ENCODE peak calls at places on chromosomes 6 and 20, in eight cellular contexts. S, E, C, A, K, G, B and P are unnamed samples.
A peak's percentile ranks its signal among the peaks of the same experiment; 100 is the strongest.

GRCh38 chr6:117444600-117444999 is 18.9 kb upstream of the ROS1 start:
- DNase-seq in S (no peak), E (no peak), C (peak; percentile 83), A (no peak), K (no peak), G (no peak), B (no peak), P (no peak)

GRCh38 chr6:107784669-107785068 is 39.4 kb downstream of the SCML4 start:
- DNase-seq in S (no peak), E (no peak), C (peak; percentile 32), A (no peak), K (no peak), G (no peak), B (no peak), P (no peak)

GRCh38 chr6:79949235-79949634 is 1.9 kb upstream of the ELOVL4 start:
- DNase-seq in S (peak; percentile 89), E (peak; percentile 76), C (peak; percentile 75), A (peak; percentile 62), K (peak; percentile 20), G (peak; percentile 91), B (peak; percentile 51), P (no peak)

GRCh38 chr6:139133272-139133671 is 1.6 kb upstream of the HECA start:
- DNase-seq in S (no peak), E (no peak), C (no peak), A (no peak), K (no peak), G (no peak), B (no peak), P (no peak)

GRCh38 chr20:35673884-35674283 is 9.2 kb upstream of the CPNE1 start:
- DNase-seq in S (no peak), E (no peak), C (no peak), A (no peak), K (no peak), G (no peak), B (no peak), P (peak; percentile 29)

GRCh38 chr6:165768961-165769360 is 105.9 kb upstream of the PDE10A start:
- DNase-seq in S (no peak), E (no peak), C (no peak), A (no peak), K (no peak), G (no peak), B (no peak), P (no peak)

GRCh38 chr6:158783167-158783450 is 36.1 kb downstream of the EZR start:
- DNase-seq in S (no peak), E (no peak), C (no peak), A (no peak), K (no peak), G (no peak), B (no peak), P (no peak)

GRCh38 chr6:131946404-131946991 is 4.7 kb downstream of the CCN2 start:
- DNase-seq in S (no peak), E (no peak), C (peak; percentile 78), A (no peak), K (no peak), G (no peak), B (no peak), P (no peak)

GRCh38 chr20:33689973-33690372 is 3.8 kb upstream of the E2F1 start:
- DNase-seq in S (peak; percentile 66), E (no peak), C (peak; percentile 66), A (no peak), K (no peak), G (no peak), B (no peak), P (no peak)

GRCh38 chr20:2873010-2873746 is at the start of gene PTPRA:
- DNase-seq in S (peak; percentile 95), E (peak; percentile 88), C (peak; percentile 88), A (peak; percentile 93), K (peak; percentile 85), G (peak; percentile 94), B (peak; percentile 90), P (peak; percentile 93)

GRCh38 chr6:142055219-142055618 is 77.5 kb upstream of the GJE1 start:
- DNase-seq in S (no peak), E (no peak), C (no peak), A (no peak), K (no peak), G (no peak), B (no peak), P (no peak)

GRCh38 chr6:159463440-159463839 is 229.6 kb downstream of the SOD2 start:
- DNase-seq in S (peak; percentile 51), E (no peak), C (peak; percentile 10), A (no peak), K (no peak), G (no peak), B (no peak), P (no peak)

GRCh38 chr20:13857304-13857703 is 72.5 kb downstream of the NDUFAF5 start:
- DNase-seq in S (no peak), E (no peak), C (no peak), A (no peak), K (no peak), G (no peak), B (no peak), P (no peak)

GRCh38 chr6:37382954-37383353 is 29.2 kb downstream of the RNF8 start:
- DNase-seq in S (no peak), E (no peak), C (no peak), A (no peak), K (no peak), G (no peak), B (no peak), P (no peak)
- TF ChIP-seq CTCF in S (no peak), E (peak; percentile 29), C (no peak), A (no peak), K (no peak), G (no peak), B (no peak), P (peak; percentile 31)

GRCh38 chr6:74872754-74873446 is 333.0 kb downstream of the COL12A1 start:
- DNase-seq in S (no peak), E (no peak), C (no peak), A (no peak), K (no peak), G (no peak), B (no peak), P (no peak)

GRCh38 chr6:74867286-74867685 is 338.6 kb downstream of the COL12A1 start:
- DNase-seq in S (no peak), E (no peak), C (no peak), A (no peak), K (no peak), G (no peak), B (no peak), P (no peak)

GRCh38 chr6:74871757-74872156 is 334.1 kb downstream of the COL12A1 start:
- DNase-seq in S (no peak), E (no peak), C (peak; percentile 63), A (no peak), K (no peak), G (no peak), B (no peak), P (no peak)

GRCh38 chr6:74873911-74874310 is 331.9 kb downstream of the COL12A1 start:
- DNase-seq in S (peak; percentile 17), E (no peak), C (peak; percentile 25), A (no peak), K (no peak), G (no peak), B (no peak), P (no peak)

DNA sequence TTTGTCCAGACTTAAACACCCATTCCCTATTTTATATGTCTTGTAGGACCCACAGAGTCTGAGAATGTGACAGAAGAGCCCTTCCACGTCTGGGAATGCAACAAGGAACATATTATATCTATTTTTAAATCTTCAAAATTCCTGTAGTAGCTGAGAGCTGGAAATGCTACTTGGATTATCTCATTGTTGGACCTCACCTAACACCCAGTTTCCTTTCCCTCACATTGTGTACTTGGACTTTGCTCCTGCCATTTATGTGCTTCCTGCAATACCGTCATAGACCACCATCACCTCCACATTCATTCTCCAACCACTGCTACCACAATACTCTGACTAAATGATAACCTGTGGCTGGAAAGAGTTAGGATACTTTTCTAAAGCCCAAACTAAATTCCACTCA is 335.4 kb downstream of the COL12A1 start:
- DNase-seq in S (peak; percentile 57), E (no peak), C (no peak), A (no peak), K (no peak), G (peak; percentile 44), B (no peak), P (no peak)
- TF ChIP-seq CTCF in S (peak; percentile 11), E (no peak), C (no peak), A (no peak), K (no peak), G (peak; percentile 12), B (no peak), P (peak; percentile 52)

GRCh38 chr6:31806470-31807272 is at the start of gene LSM2:
- DNase-seq in S (peak; percentile 100), E (peak; percentile 99), C (peak; percentile 96), A (peak; percentile 98), K (peak; percentile 97), G (peak; percentile 98), B (peak; percentile 99), P (peak; percentile 99)
- TF ChIP-seq CTCF in S (peak; percentile 34), E (peak; percentile 12), C (peak; percentile 28), A (no peak), K (peak; percentile 46), G (peak; percentile 19), B (no peak), P (no peak)

GRCh38 chr6:100485268-100485667 is 20.5 kb upstream of the SIM1 start:
- DNase-seq in S (no peak), E (no peak), C (no peak), A (no peak), K (no peak), G (no peak), B (no peak), P (no peak)

GRCh38 chr6:100482698-100483097 is 18.0 kb upstream of the SIM1 start:
- DNase-seq in S (no peak), E (no peak), C (no peak), A (no peak), K (no peak), G (no peak), B (no peak), P (no peak)

GRCh38 chr6:100475554-100476325 is 11.0 kb upstream of the SIM1 start:
- DNase-seq in S (no peak), E (no peak), C (peak; percentile 22), A (no peak), K (no peak), G (no peak), B (no peak), P (no peak)

GRCh38 chr6:100484474-100484873 is 19.8 kb upstream of the SIM1 start:
- DNase-seq in S (no peak), E (no peak), C (no peak), A (no peak), K (no peak), G (no peak), B (no peak), P (no peak)

DNA sequence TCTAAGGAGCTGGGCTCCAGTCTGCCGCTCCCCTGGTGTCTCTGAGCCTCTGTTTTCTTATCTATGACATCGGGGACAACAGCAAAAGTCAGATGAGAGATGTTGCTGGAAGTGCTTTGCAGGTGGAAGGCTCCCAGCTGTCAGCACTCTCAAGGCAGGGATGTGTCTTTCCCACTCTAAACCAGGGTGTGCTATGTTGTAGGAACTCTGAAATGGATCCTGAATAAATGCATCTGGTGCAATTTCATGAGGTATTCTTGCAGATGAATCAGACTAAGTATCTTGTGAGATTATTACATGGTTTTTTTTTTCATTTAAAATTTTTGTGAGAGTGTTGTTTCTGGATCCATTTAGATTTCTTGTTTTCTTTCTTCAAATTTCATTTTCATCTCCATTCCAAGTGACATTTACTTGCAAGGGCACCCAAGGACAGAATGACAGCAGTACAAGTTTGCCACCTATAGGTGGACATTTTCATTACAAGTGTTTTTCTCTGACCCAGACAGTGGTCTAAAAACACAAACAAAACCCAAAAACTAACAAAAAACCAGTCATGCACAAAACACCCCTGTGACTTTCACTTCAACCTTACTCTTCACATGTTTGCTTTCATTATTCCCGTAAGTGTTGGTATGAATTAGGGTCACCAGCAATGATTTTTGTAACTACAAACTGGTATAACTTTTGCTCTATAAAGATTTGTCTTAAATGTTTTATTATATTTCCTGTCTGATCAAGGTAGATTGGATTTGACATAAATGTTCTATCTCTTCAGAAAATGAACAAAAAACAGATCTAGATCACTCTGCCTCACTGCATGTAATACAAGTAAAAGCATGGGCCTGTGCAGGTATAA is 14.7 kb upstream of the SIM1 start:
- DNase-seq in S (peak; percentile 63), E (no peak), C (peak; percentile 49), A (no peak), K (no peak), G (no peak), B (no peak), P (no peak)
- TF ChIP-seq CTCF in S (peak; percentile 79), E (peak; percentile 78), C (peak; percentile 77), A (peak; percentile 60), K (peak; percentile 79), G (peak; percentile 49), B (peak; percentile 77), P (peak; percentile 89)